ENCODE peak calls at places on chromosomes 2 and 18, in seven cellular contexts. O is HCT116, A is SK-N-SH, E is H1, P is HepG2, V is GM12878, J is K562. S is an unnamed sample.
A peak's percentile ranks its signal among the peaks of the same experiment; 100 is the strongest.

GRCh38 chr2:169664600-169664977 is 29.6 kb downstream of the CFAP210 start:
- DNase-seq in A (no peak), V (no peak), J (no peak), O (no peak), P (no peak), E (no peak), S (no peak)

GRCh38 chr2:192381082-192381481 is 186.3 kb upstream of the TMEFF2 start:
- DNase-seq in A (no peak), J (no peak), E (no peak), V (no peak), P (no peak), O (no peak), S (no peak)

GRCh38 chr2:168961450-168962229 is 60.5 kb downstream of the G6PC2 start:
- DNase-seq in A (peak; percentile 21), J (peak; percentile 76), V (peak; percentile 41), E (peak; percentile 13), O (peak; percentile 79), P (peak; percentile 84), S (peak; percentile 77)

GRCh38 chr2:39487398-39488250 is 50.5 kb upstream of the MAP4K3 start:
- DNase-seq in P (no peak), A (no peak), J (no peak), V (no peak), E (no peak), O (no peak), S (no peak)

GRCh38 chr2:943821-944220 is 6.8 kb upstream of the SNTG2 start:
- DNase-seq in J (no peak), A (no peak), P (no peak), E (no peak), V (no peak), O (no peak), S (no peak)

GRCh38 chr2:31347788-31348187 is 66.8 kb downstream of the XDH start:
- DNase-seq in V (no peak), A (no peak), P (no peak), O (no peak), E (no peak), J (no peak), S (no peak)

GRCh38 chr2:184814428-184814827 is 216.1 kb downstream of the ZNF804A start:
- DNase-seq in A (no peak), O (no peak), P (no peak), V (no peak), E (no peak), J (no peak), S (no peak)

GRCh38 chr2:133504566-133505505 is 63.4 kb downstream of the NCKAP5 start:
- DNase-seq in V (no peak), A (no peak), O (no peak), P (no peak), E (no peak), J (no peak), S (peak; percentile 96)

GRCh38 chr2:40364143-40364903 is 87.6 kb downstream of the SLC8A1 start:
- DNase-seq in A (no peak), P (no peak), E (no peak), O (no peak), V (no peak), J (no peak), S (no peak)

GRCh38 chr2:8049111-8049720 is 632.6 kb upstream of the ID2 start:
- DNase-seq in A (no peak), J (no peak), O (no peak), V (no peak), E (no peak), P (no peak), S (no peak)

GRCh38 chr2:29455202-29455885 is 340.1 kb downstream of the CLIP4 start:
- DNase-seq in V (no peak), J (no peak), P (no peak), E (no peak), O (no peak), A (no peak), S (no peak)

GRCh38 chr2:203891474-203891873 is 23.9 kb downstream of the CTLA4 start:
- DNase-seq in O (no peak), J (no peak), P (no peak), E (no peak), V (no peak), A (no peak), S (no peak)

GRCh38 chr2:216663846-216664245 is 30.6 kb downstream of the IGFBP2 start:
- DNase-seq in V (no peak), E (no peak), J (no peak), A (no peak), P (no peak), O (no peak), S (no peak)

GRCh38 chr2:220147186-220147585 is 519.8 kb downstream of the SLC4A3 start:
- DNase-seq in A (no peak), J (no peak), V (no peak), P (no peak), O (no peak), E (no peak), S (no peak)

GRCh38 chr2:127166221-127166860 is 53.8 kb downstream of the CYP27C1 start:
- DNase-seq in O (no peak), E (no peak), V (no peak), P (no peak), A (no peak), J (no peak), S (no peak)

GRCh38 chr2:38945931-38946330 is 56.3 kb downstream of the ARHGEF33 start:
- DNase-seq in A (no peak), P (no peak), J (peak; percentile 60), V (no peak), O (no peak), E (no peak), S (no peak)

GRCh38 chr18:60024857-60025256 is 125.1 kb downstream of the PMAIP1 start:
- DNase-seq in V (no peak), A (no peak), O (no peak), E (no peak), J (no peak), P (no peak), S (no peak)

GRCh38 chr2:10285578-10286198 is 17.0 kb upstream of the HPCAL1 start:
- DNase-seq in P (peak; percentile 77), J (no peak), A (peak; percentile 95), O (peak; percentile 71), E (no peak), V (no peak), S (no peak)

GRCh38 chr2:96260404-96261260 is 5.2 kb downstream of the TMEM127 start:
- DNase-seq in O (peak; percentile 82), P (peak; percentile 100), E (no peak), J (peak; percentile 74), V (no peak), A (peak; percentile 81), S (peak; percentile 72)

GRCh38 chr2:127047716-127048617 is 59.0 kb downstream of the BIN1 start:
- DNase-seq in O (no peak), P (no peak), J (no peak), E (no peak), V (no peak), A (peak; percentile 20), S (no peak)

GRCh38 chr2:218311908-218312756 is 19.8 kb upstream of the TMBIM1 start:
- DNase-seq in J (no peak), P (peak; percentile 87), A (no peak), V (no peak), O (no peak), E (no peak), S (no peak)
- TF ChIP-seq JUND in J (no peak), P (no peak), A (no peak), V (no peak), O (no peak), E (no peak), S (peak; percentile 42)

DNA sequence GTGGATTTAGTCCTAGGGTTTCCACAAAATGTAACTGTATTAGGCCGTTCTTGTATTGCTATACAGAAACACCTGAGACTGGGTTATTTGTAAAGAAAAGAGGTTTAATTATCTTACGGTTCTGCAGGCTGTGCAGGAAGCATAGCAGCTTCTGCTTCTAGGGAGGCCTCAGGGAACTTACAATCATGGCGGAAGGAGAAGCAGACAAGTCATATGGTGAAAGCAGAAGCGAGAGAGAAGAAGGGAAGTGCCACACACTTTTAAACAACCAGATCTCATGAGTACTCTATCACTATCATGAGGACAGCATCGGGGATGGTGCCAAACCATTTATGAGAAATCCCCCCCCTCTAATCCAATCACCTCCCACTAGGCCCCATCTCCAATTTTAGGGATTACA is 9.5 kb upstream of the CCDC68 start:
- DNase-seq in V (no peak), P (no peak), O (no peak), A (no peak), E (no peak), J (no peak), S (no peak)
- TF ChIP-seq JUND in V (no peak), P (no peak), O (no peak), A (no peak), E (no peak), J (no peak), S (no peak)

GRCh38 chr2:124993809-124994208 is 968.7 kb downstream of the CNTNAP5 start:
- DNase-seq in J (no peak), E (no peak), A (no peak), O (no peak), P (no peak), V (no peak), S (no peak)

GRCh38 chr2:124995185-124995912 is 970.3 kb downstream of the CNTNAP5 start:
- DNase-seq in J (no peak), P (no peak), A (no peak), O (no peak), V (no peak), E (no peak), S (no peak)

GRCh38 chr2:124996406-124996805 is 971.3 kb downstream of the CNTNAP5 start:
- DNase-seq in J (no peak), O (no peak), E (no peak), V (no peak), A (no peak), P (no peak), S (no peak)
- TF ChIP-seq JUND in J (no peak), O (no peak), E (no peak), V (no peak), A (no peak), P (no peak), S (no peak)

GRCh38 chr2:144504191-144504590 is 15.7 kb downstream of the ZEB2 start:
- DNase-seq in A (no peak), P (no peak), J (no peak), O (no peak), V (no peak), E (no peak), S (peak; percentile 8)

GRCh38 chr2:144503221-144503620 is 16.7 kb downstream of the ZEB2 start:
- DNase-seq in V (no peak), E (no peak), P (no peak), J (no peak), A (no peak), O (no peak), S (no peak)

GRCh38 chr2:144501118-144501517 is 18.8 kb downstream of the ZEB2 start:
- DNase-seq in A (no peak), P (no peak), O (no peak), E (no peak), J (no peak), V (no peak), S (no peak)

GRCh38 chr2:144500567-144500966 is 19.4 kb downstream of the ZEB2 start:
- DNase-seq in O (no peak), A (no peak), V (no peak), J (no peak), P (no peak), E (no peak), S (no peak)

DNA sequence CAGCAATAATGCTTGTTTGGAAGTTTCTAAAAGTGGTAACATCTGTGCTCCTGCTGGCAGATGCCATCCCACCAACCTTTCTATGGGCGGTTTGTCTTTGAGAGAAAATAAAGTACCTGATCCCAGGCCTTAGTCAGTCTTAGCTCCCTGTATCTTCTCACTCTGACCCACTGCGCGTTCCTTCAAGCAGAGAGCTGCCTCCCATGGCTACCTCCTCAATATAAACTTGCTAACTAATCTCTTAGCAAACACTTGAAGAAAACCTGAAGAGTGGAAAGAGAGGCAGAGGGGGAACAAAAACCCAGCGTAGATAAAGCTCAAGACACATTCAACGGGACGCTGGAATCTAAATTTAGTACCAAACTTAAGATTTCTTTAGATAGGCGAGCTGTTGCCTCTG is 17.6 kb downstream of the ZEB2 start:
- DNase-seq in P (no peak), A (no peak), V (no peak), O (no peak), E (no peak), J (no peak), S (no peak)
- TF ChIP-seq JUND in P (no peak), A (no peak), V (no peak), O (no peak), E (no peak), J (no peak), S (no peak)

S was measured in T47D.